ENCODE peak calls at places on chromosomes 11 and 22, in six cellular contexts. U is GM10248; X is heart left ventricle; G is HFFc6; K is CD4-positive, alpha-beta T cell; Z is astrocyte of the cerebellum. P is an unnamed sample.

GRCh38 chr11:57072640-57073039 is 83.9 kb downstream of the OR5AK2 start:
- DNase-seq in U (no peak), X (no peak), G (peak), K (no peak), Z (peak), P (no peak)

GRCh38 chr11:95283653-95284052 is 52.7 kb upstream of the SESN3 start:
- DNase-seq in U (no peak), X (no peak), G (no peak), K (no peak), Z (no peak), P (no peak)

GRCh38 chr11:16194566-16194965 is 161.8 kb downstream of the SOX6 start:
- DNase-seq in U (no peak), X (peak), G (no peak), K (no peak), Z (peak), P (no peak)

GRCh38 chr11:75945925-75946324 is 130.9 kb downstream of the UVRAG start:
- DNase-seq in U (no peak), X (no peak), G (no peak), K (no peak), Z (no peak), P (no peak)

GRCh38 chr11:79431535-79431934 is 9.3 kb downstream of the TENM4 start:
- DNase-seq in U (no peak), X (no peak), G (peak), K (no peak), Z (no peak), P (no peak)

GRCh38 chr11:134244593-134244992 is 8.6 kb downstream of the THYN1 start:
- DNase-seq in U (peak), X (no peak), G (peak), K (no peak), Z (no peak), P (peak)

GRCh38 chr11:89608234-89608966 is 101.7 kb upstream of the TRIM77 start:
- DNase-seq in U (no peak), X (no peak), G (no peak), K (no peak), Z (no peak), P (no peak)

GRCh38 chr11:116249561-116249960 is 523.2 kb downstream of the BUD13 start:
- DNase-seq in U (no peak), X (no peak), G (no peak), K (no peak), Z (no peak), P (no peak)

GRCh38 chr22:39932918-39933649 is 27.1 kb upstream of the TMA7B start:
- DNase-seq in U (peak), X (no peak), G (peak), K (peak), Z (no peak), P (peak)

GRCh38 chr22:43897751-43898261 is 6.0 kb upstream of the PNPLA5 start:
- DNase-seq in U (no peak), X (no peak), G (peak), K (no peak), Z (no peak), P (no peak)

GRCh38 chr22:46537946-46538815 is 761 bp upstream of the CELSR1 start:
- DNase-seq in U (no peak), X (no peak), G (peak), K (no peak), Z (no peak), P (peak)

GRCh38 chr11:68028802-68029475 is 1.5 kb upstream of the NDUFS8 start:
- DNase-seq in U (no peak), X (no peak), G (no peak), K (no peak), Z (no peak), P (no peak)

GRCh38 chr22:40463727-40464126 is 93.3 kb downstream of the SGSM3 start:
- DNase-seq in U (peak), X (no peak), G (no peak), K (peak), Z (no peak), P (no peak)

GRCh38 chr11:36726420-36726819 is 128.4 kb upstream of the RAG2 start:
- DNase-seq in U (no peak), X (no peak), G (no peak), K (no peak), Z (no peak), P (no peak)

GRCh38 chr22:43894122-43894521 is 2.3 kb upstream of the PNPLA5 start:
- DNase-seq in U (no peak), X (no peak), G (no peak), K (no peak), Z (no peak), P (no peak)

GRCh38 chr22:28799125-28799833 is 1.1 kb downstream of the XBP1 start:
- DNase-seq in U (no peak), X (no peak), G (peak), K (no peak), Z (peak), P (no peak)

GRCh38 chr11:36550385-36551115 is 17.3 kb upstream of the RAG1 start:
- DNase-seq in U (no peak), X (no peak), G (no peak), K (no peak), Z (no peak), P (no peak)

GRCh38 chr22:24768537-24769374 is 5.8 kb downstream of the PIWIL3 start:
- DNase-seq in U (peak), X (peak), G (peak), K (peak), Z (peak), P (peak)

GRCh38 chr22:23832226-23833016 is 6.4 kb downstream of the DERL3 start:
- DNase-seq in U (no peak), X (peak), G (no peak), K (no peak), Z (no peak), P (no peak)

GRCh38 chr11:67649634-67650540 is 643 bp downstream of the ACY3 start:
- DNase-seq in U (no peak), X (no peak), G (no peak), K (no peak), Z (no peak), P (no peak)

GRCh38 chr11:94130589-94131362 is 2.1 kb downstream of the PANX1 start:
- DNase-seq in U (no peak), X (no peak), G (peak), K (no peak), Z (no peak), P (no peak)

GRCh38 chr11:76785513-76785912 is 2.4 kb downstream of the TSKU start:
- DNase-seq in U (no peak), X (no peak), G (no peak), K (no peak), Z (no peak), P (no peak)

DNA sequence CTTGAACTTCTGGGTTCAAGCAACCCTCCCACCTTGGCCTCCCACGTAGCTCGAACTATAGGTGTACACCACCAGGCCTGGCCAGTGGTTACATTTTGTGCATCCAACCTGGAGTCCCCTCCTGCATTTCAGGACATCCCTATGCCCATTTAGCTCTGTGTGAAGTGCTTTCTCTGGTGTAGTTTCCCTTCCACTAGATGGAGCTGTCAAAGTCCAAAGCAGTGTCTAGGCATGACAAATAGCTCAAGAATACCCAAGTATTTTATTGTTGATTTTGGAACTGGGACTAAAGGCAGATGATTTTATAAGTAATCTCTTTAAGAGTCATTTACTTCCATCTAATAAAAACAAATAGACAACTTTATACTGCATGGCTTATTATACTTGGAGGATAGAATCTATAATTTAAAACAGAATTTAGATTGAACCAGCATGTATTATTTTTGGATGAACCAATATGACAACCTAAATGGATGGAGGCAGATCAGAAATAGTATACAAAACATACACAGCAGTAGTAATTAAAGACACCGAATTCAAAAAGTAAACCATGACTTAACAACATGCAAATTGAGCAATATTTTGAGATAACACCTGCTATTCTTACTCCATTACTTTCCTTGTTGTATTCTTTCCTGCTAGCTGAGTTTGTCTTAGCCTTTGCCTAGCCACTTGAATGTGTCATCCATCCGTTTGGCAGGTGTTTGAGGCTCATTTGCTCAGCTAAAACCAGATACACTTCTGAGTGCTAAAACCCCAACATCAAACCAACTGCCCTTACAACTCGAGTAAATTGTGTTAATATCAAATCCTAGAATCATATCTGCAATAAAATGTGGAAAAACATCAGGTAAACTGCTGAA is 37.7 kb downstream of the EIF4ENIF1 start:
- DNase-seq in U (peak), X (no peak), G (peak), K (no peak), Z (peak), P (no peak)
- TF ChIP-seq CTCF in U (peak), X (peak), G (peak), K (peak), Z (peak), P (no peak)

DNA sequence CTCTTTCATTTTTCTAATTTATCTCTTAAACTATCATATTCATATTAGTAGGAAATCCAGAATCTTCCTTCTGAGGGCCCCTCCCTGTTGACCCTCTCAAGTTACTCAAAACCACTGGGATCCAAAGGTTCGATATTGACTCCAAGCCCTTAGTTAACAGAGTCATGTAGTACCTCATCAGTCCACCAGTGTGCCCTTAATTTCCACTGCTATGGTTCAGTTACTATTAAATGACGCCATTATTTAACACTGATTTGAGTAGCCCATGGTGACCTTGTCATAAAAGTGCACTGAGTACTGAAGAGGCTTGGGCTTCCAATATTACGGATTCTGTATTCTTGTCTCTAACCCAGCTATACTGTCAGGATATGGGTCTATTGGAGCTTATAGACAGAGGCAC is 91.9 kb upstream of the MS4A8 start:
- DNase-seq in U (no peak), X (no peak), G (no peak), K (no peak), Z (no peak), P (no peak)
- TF ChIP-seq CTCF in U (no peak), X (no peak), G (no peak), K (no peak), Z (no peak), P (peak)

GRCh38 chr11:110250168-110250567 is 46.2 kb downstream of the RDX start:
- DNase-seq in U (no peak), X (no peak), G (no peak), K (no peak), Z (no peak), P (no peak)

GRCh38 chr11:110243804-110244203 is 52.6 kb downstream of the RDX start:
- DNase-seq in U (no peak), X (no peak), G (no peak), K (no peak), Z (no peak), P (no peak)

GRCh38 chr11:110253525-110253924 is 42.9 kb downstream of the RDX start:
- DNase-seq in U (no peak), X (no peak), G (no peak), K (no peak), Z (no peak), P (no peak)

GRCh38 chr11:110251837-110252236 is 44.6 kb downstream of the RDX start:
- DNase-seq in U (no peak), X (peak), G (peak), K (no peak), Z (peak), P (no peak)

DNA sequence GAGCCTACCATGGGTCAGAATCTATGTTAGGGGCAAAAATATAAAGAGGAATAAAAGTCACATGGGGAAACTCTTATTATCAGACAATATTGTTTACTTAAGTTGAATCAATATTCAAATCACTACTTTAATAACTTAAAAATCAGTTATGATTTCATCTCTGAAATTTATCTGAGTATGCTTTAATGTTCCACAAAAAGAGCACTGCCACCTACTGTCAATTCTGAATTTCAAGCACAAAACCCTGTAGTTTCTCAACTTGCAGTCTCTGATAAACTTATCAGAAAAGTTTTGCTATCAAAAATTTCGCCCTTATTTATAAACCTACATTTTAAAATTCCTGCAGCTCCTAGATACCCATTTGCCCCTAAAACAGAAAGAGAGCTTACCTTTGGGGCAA is 47.3 kb downstream of the RDX start:
- DNase-seq in U (no peak), X (no peak), G (no peak), K (no peak), Z (peak), P (no peak)
- TF ChIP-seq CTCF in U (peak), X (peak), G (peak), K (peak), Z (peak), P (no peak)

DNA sequence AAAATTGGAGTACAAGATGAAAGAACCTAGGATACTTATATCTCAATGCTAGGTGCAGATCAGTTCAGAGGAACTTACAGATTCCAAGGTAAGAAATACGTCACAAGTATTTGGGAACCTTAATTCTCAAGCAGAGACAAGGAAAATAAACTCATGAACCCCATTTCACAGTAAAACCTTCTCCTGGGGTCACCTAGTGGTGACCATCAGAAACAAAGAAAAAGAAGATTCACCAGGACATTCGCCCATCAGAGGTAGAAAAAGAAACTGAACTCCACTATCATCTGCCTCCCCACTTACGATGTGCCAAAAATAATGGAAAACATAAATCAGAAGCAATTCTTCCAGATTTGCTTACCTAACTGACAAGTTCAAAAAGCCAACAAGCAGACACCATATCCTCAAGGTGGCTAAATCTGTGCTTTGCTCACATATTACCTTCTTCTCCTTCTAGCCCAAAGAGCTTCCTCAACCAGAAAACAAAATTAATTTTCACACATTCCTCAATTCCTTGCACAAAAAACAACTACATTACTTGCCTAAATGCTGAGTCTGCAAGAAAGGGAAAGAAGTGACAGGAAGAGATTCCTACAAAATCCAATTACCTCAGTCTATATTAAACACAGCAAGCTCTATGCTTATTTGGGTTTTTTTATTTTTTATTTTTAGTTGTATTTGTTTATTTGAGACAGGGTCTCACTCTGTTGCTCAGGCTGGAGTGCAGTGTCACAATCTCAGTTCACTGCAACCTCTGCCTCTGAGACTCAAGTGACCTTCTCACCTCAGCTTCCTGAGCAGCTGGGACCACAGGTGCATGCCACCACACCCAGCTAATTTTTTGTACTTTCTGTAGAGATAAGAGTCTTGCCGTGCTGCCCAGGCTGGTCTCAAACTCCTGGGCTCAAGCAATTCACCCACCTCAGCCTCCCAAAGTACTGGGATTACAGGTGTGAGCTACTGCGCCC is 4.7 kb downstream of the DENND5A start:
- DNase-seq in U (no peak), X (no peak), G (no peak), K (no peak), Z (no peak), P (no peak)
- TF ChIP-seq CTCF in U (peak), X (peak), G (peak), K (no peak), Z (peak), P (no peak)

GRCh38 chr22:44988671-44989070 is 21.1 kb downstream of the PHF21B start:
- DNase-seq in U (no peak), X (no peak), G (no peak), K (no peak), Z (no peak), P (no peak)
- TF ChIP-seq CTCF in U (no peak), X (no peak), G (peak), K (no peak), Z (no peak), P (no peak)

GRCh38 chr11:119488256-119488995 is 65.5 kb upstream of the THY1 start:
- DNase-seq in U (no peak), X (peak), G (no peak), K (no peak), Z (no peak), P (no peak)
- TF ChIP-seq CTCF in U (no peak), X (no peak), G (no peak), K (no peak), Z (no peak), P (no peak)

GRCh38 chr22:36454916-36455570 is 26.4 kb downstream of the TXN2 start:
- DNase-seq in U (peak), X (peak), G (peak), K (peak), Z (peak), P (peak)
- TF ChIP-seq CTCF in U (peak), X (peak), G (no peak), K (no peak), Z (no peak), P (no peak)

GRCh38 chr22:48492371-48493320 is 1335.0 kb downstream of the BRD1 start:
- DNase-seq in U (peak), X (peak), G (peak), K (no peak), Z (peak), P (peak)
- TF ChIP-seq CTCF in U (peak), X (peak), G (peak), K (no peak), Z (peak), P (peak)

GRCh38 chr11:103241574-103241973 is 132.3 kb downstream of the DYNC2H1 start:
- DNase-seq in U (no peak), X (no peak), G (no peak), K (no peak), Z (no peak), P (no peak)
- TF ChIP-seq CTCF in U (no peak), X (no peak), G (no peak), K (no peak), Z (no peak), P (no peak)

GRCh38 chr11:2928605-2929510 is at the start of gene PHLDA2:
- DNase-seq in U (peak), X (peak), G (peak), K (peak), Z (no peak), P (peak)
- TF ChIP-seq CTCF in U (no peak), X (no peak), G (peak), K (no peak), Z (no peak), P (no peak)